ENCODE peak calls at places on chromosomes 12 and 14, in five cellular contexts. F is activated CD8-positive, alpha-beta T cell treated with anti-CD3 and anti-CD28 coated beads for 36 hours; D is nephron progenitor cell; S is omental fat pad; P is fibroblast of the aortic adventitia. I is an unnamed sample.

GRCh38 chr12:115456946-115457689 is 773.1 kb upstream of the TBX3 start:
- DNase-seq in F (no peak), D (peak; percentile 19), S (no peak), P (no peak), I (no peak)

GRCh38 chr12:42129595-42130204 is 15.0 kb downstream of the GXYLT1 start:
- DNase-seq in F (peak; percentile 27), D (peak; percentile 28), S (no peak), P (peak; percentile 84), I (peak; percentile 46)

GRCh38 chr14:60657609-60657983 is 8.3 kb upstream of the SIX1 start:
- DNase-seq in F (no peak), D (peak; percentile 49), S (no peak), P (no peak), I (peak; percentile 22)

GRCh38 chr14:88037270-88037669 is 32.3 kb downstream of the GPR65 start:
- DNase-seq in F (no peak), D (no peak), S (no peak), P (no peak), I (no peak)

GRCh38 chr14:67820428-67820881 is 876 bp downstream of the RAD51B start:
- DNase-seq in F (peak; percentile 58), D (no peak), S (no peak), P (peak; percentile 43), I (no peak)

GRCh38 chr12:99427104-99427503 is 220.4 kb upstream of the GARIN6 start:
- DNase-seq in F (no peak), D (peak; percentile 7), S (no peak), P (no peak), I (no peak)

GRCh38 chr12:90401185-90401584 is 553.8 kb downstream of the CCER1 start:
- DNase-seq in F (no peak), D (no peak), S (no peak), P (no peak), I (no peak)

GRCh38 chr12:116324684-116325664 is 47.5 kb upstream of the MED13L start:
- DNase-seq in F (peak; percentile 41), D (no peak), S (no peak), P (no peak), I (no peak)

GRCh38 chr14:95044463-95045254 is 112.7 kb downstream of the DICER1 start:
- DNase-seq in F (no peak), D (no peak), S (no peak), P (no peak), I (no peak)

GRCh38 chr14:104782086-104782822 is 13.3 kb downstream of the AKT1 start:
- DNase-seq in F (no peak), D (no peak), S (no peak), P (no peak), I (no peak)

GRCh38 chr14:52923902-52924575 is 26.8 kb downstream of the FERMT2 start:
- DNase-seq in F (peak; percentile 31), D (no peak), S (no peak), P (no peak), I (no peak)

GRCh38 chr14:23544511-23545447 is 6.8 kb downstream of the ZFHX2 start:
- DNase-seq in F (no peak), D (peak; percentile 59), S (no peak), P (no peak), I (no peak)

GRCh38 chr12:93387780-93388179 is 10.1 kb downstream of the NUDT4 start:
- DNase-seq in F (peak; percentile 71), D (no peak), S (no peak), P (peak; percentile 41), I (no peak)

GRCh38 chr12:12439636-12440035 is 82.8 kb downstream of the BORCS5 start:
- DNase-seq in F (peak; percentile 75), D (no peak), S (no peak), P (peak; percentile 92), I (no peak)

DNA sequence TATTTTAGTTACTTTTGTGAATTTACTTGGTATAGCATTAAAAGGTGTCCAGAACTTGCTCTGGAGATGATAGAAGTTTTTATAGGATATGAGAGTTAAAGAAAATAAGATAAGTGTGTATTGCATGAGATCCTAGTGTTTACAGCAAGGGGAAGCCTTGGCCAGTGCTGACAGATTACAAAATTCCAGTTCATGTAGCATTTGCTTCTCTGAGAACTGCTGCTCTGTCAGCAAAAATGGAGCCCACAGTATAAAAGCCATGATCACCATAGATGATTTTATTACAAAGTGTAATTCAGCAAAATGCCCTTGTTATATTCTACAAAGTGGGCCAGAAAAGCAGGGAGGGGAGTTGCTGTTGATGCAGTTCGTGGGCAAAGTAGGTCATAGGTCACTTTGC is 40.0 kb upstream of the ATF1 start:
- DNase-seq in F (no peak), D (no peak), S (no peak), P (peak; percentile 42), I (no peak)
- TF ChIP-seq CTCF in F (no peak), D (no peak), S (no peak), P (no peak), I (no peak)

DNA sequence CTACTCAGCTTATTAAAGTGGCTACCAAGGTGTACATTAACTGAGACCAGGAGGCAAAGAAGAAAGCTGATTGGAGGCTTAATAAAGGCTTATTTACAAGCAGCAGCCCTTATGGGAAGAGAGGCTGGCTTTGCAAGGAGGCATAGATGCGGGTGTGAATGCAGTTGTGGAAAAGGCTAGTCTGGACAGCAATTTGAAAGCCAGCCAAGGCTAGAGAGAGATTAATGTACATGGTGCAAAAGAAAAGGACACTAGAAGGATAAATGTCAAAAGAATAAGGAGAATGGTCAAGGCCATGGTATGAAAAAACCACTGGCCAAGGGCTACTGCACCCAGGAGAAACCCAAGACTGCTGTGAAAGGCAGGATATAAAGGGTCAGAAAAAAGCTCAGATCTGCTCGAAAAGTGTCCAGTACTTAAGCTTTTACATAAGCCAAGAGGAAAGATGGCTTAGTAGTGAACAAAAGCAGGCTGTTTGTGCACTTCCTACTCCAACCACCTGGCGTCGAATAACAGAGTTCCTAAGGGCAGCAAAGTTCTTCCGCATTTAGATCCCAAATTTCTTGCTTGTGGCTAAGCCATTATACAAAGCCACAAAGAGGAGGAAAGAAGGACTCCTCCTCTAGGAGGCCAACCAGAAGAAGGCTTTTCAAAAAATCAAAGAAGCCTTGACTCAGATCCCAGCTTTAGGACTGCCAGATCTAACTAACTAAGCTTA is 24.0 kb downstream of the KLRK1 start:
- DNase-seq in F (no peak), D (no peak), S (no peak), P (peak; percentile 47), I (no peak)
- TF ChIP-seq CTCF in F (no peak), D (no peak), S (no peak), P (peak; percentile 39), I (peak; percentile 26)

GRCh38 chr12:130916251-130916911 is 37.3 kb upstream of the ADGRD1 start:
- DNase-seq in F (peak; percentile 45), D (peak; percentile 71), S (no peak), P (peak; percentile 74), I (peak; percentile 62)

GRCh38 chr12:130911933-130912332 is 40.1 kb downstream of the RAN start:
- DNase-seq in F (no peak), D (no peak), S (no peak), P (no peak), I (no peak)

GRCh38 chr12:130909111-130909510 is 37.2 kb downstream of the RAN start:
- DNase-seq in F (no peak), D (no peak), S (no peak), P (no peak), I (no peak)

DNA sequence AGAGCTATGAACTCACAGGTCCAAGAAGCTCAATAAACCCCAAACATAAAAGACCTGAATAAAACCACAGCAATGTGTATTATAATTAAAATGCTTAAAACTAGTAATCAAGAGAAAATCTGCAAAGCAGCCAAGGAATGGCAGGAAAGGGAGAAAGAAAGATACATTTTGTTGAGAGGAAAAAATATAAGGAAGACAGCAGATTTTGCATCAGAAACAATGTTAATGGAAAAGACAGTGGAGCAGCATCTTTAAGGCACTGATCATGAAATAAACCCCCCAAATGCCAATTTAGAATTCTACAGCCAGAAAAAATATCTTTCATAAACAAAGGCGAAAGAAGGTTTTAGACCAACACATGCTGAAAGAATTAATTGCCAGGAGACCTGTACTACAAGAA is 39.3 kb downstream of the RAN start:
- DNase-seq in F (no peak), D (no peak), S (no peak), P (no peak), I (no peak)
- TF ChIP-seq CTCF in F (no peak), D (no peak), S (no peak), P (no peak), I (no peak)

GRCh38 chr12:89247541-89247942 is 104.8 kb downstream of the DUSP6 start:
- DNase-seq in F (no peak), D (no peak), S (no peak), P (no peak), I (no peak)

GRCh38 chr12:89250213-89250612 is 102.1 kb downstream of the DUSP6 start:
- DNase-seq in F (no peak), D (no peak), S (no peak), P (no peak), I (no peak)

GRCh38 chr12:89245090-89245489 is 107.2 kb downstream of the DUSP6 start:
- DNase-seq in F (peak; percentile 62), D (no peak), S (no peak), P (peak; percentile 22), I (no peak)

GRCh38 chr12:89250648-89251047 is 101.7 kb downstream of the DUSP6 start:
- DNase-seq in F (no peak), D (no peak), S (no peak), P (no peak), I (no peak)

GRCh38 chr12:89247962-89248361 is 104.3 kb downstream of the DUSP6 start:
- DNase-seq in F (no peak), D (no peak), S (no peak), P (peak; percentile 32), I (no peak)
- TF ChIP-seq CTCF in F (no peak), D (no peak), S (no peak), P (no peak), I (no peak)

GRCh38 chr12:6843118-6843902 is 2.6 kb downstream of the GNB3 start:
- DNase-seq in F (no peak), D (no peak), S (no peak), P (no peak), I (peak; percentile 36)
- TF ChIP-seq CTCF in F (no peak), D (no peak), S (no peak), P (no peak), I (peak; percentile 17)